ENCODE peak calls at places on chromosome 13, in four cellular contexts. W is NCI-H1930; I is cardiac fibroblast; D is effector CD4-positive, alpha-beta T cell. B is an unnamed sample.

GRCh38 chr13:32903720-32904119 is 112.5 kb upstream of the KL start:
- DNase-seq in D (no peak), W (no peak), I (no peak), B (no peak)

GRCh38 chr13:45331981-45332830 is 8.8 kb downstream of the TPT1 start:
- DNase-seq in W (no peak), I (peak; percentile 98), D (no peak), B (no peak)

GRCh38 chr13:64446372-64446771 is 2783.8 kb downstream of the PCDH9 start:
- DNase-seq in D (no peak), W (no peak), I (peak; percentile 35), B (no peak)

GRCh38 chr13:110907951-110908898 is 6.6 kb downstream of the ANKRD10 start:
- DNase-seq in I (peak; percentile 51), D (no peak), W (no peak), B (peak; percentile 40)

GRCh38 chr13:24784319-24784718 is 20.4 kb downstream of the RNF17 start:
- DNase-seq in D (no peak), W (no peak), I (no peak), B (no peak)

GRCh38 chr13:82878536-82878935 is 1003.7 kb downstream of the SLITRK1 start:
- DNase-seq in I (no peak), D (no peak), W (peak; percentile 82), B (peak; percentile 28)

GRCh38 chr13:73984949-73985691 is 149.1 kb downstream of the KLF12 start:
- DNase-seq in D (peak; percentile 59), I (no peak), W (peak; percentile 63), B (no peak)

GRCh38 chr13:97344250-97345175 is 89.5 kb upstream of the RAP2A start:
- DNase-seq in W (peak; percentile 46), I (peak; percentile 79), D (peak; percentile 9), B (no peak)

GRCh38 chr13:43986395-43986794 is 106.7 kb downstream of the LACC1 start:
- DNase-seq in W (peak; percentile 33), D (no peak), I (no peak), B (no peak)

GRCh38 chr13:111645598-111646463 is 325.4 kb downstream of the TEX29 start:
- DNase-seq in D (no peak), I (no peak), W (no peak), B (no peak)

GRCh38 chr13:44219808-44220544 is 153.6 kb upstream of the SERP2 start:
- DNase-seq in D (no peak), W (no peak), I (peak; percentile 74), B (no peak)

GRCh38 chr13:21986602-21987001 is 315.7 kb downstream of the FGF9 start:
- DNase-seq in D (no peak), I (no peak), W (no peak), B (no peak)

GRCh38 chr13:35914662-35915061 is 216.5 kb downstream of the DCLK1 start:
- DNase-seq in I (no peak), D (no peak), W (no peak), B (no peak)

GRCh38 chr13:40271931-40272775 is 394.3 kb downstream of the FOXO1 start:
- DNase-seq in W (no peak), D (no peak), I (peak; percentile 83), B (peak; percentile 7)

GRCh38 chr13:21579754-21580316 is 24.1 kb downstream of the MICU2 start:
- DNase-seq in W (no peak), I (no peak), D (no peak), B (no peak)

GRCh38 chr13:25065974-25066770 is 29.8 kb upstream of the PABPC3 start:
- DNase-seq in W (no peak), I (no peak), D (no peak), B (no peak)

GRCh38 chr13:102310691-102311432 is 91.0 kb downstream of the FGF14 start:
- DNase-seq in D (no peak), W (no peak), I (peak; percentile 62), B (no peak)

GRCh38 chr13:55937180-55937579 is 1203.5 kb upstream of the PRR20A start:
- DNase-seq in I (no peak), D (no peak), W (no peak), B (peak; percentile 4)

GRCh38 chr13:41075034-41075433 is 13.7 kb downstream of the WBP4 start:
- DNase-seq in W (no peak), I (peak; percentile 60), D (peak; percentile 37), B (no peak)

GRCh38 chr13:103218253-103218652 is 152.0 kb upstream of the SLC10A2 start:
- DNase-seq in D (no peak), I (no peak), W (no peak), B (no peak)

GRCh38 chr13:72383646-72384045 is 343.8 kb downstream of the MZT1 start:
- DNase-seq in I (no peak), D (no peak), W (no peak), B (no peak)

GRCh38 chr13:113758651-113759524 is at the start of gene TMEM255B:
- DNase-seq in D (peak; percentile 59), I (peak; percentile 66), W (peak; percentile 84), B (peak; percentile 65)

GRCh38 chr13:28494537-28494860 is 429 bp downstream of the FLT1 start:
- DNase-seq in I (peak; percentile 24), W (no peak), D (no peak), B (no peak)

GRCh38 chr13:109784590-109785140 is 1.7 kb downstream of the IRS2 start:
- DNase-seq in W (peak; percentile 63), I (peak; percentile 76), D (peak; percentile 46), B (peak; percentile 42)

B was measured in NCI-H2107.